ENCODE peak calls at places on chromosome 1, in five cellular contexts. B is GDM1, V is astrocyte of the hippocampus, L is stomach, T is RCC 7860. P is an unnamed sample.

GRCh38 chr1:176696109-176696508 is 233.1 kb downstream of the PAPPA2 start:
- DNase-seq in L (no peak), V (peak; percentile 16), B (no peak), T (peak; percentile 56), P (no peak)

GRCh38 chr1:231272880-231273279 is 31.9 kb downstream of the GNPAT start:
- DNase-seq in L (no peak), V (peak; percentile 26), T (no peak), B (no peak), P (no peak)

GRCh38 chr1:2132222-2133038 is 62.1 kb downstream of the FAAP20 start:
- DNase-seq in B (no peak), T (no peak), L (no peak), V (peak; percentile 75), P (no peak)

GRCh38 chr1:87330954-87331318 is 2.3 kb downstream of the LMO4 start:
- DNase-seq in L (no peak), V (no peak), B (no peak), T (no peak), P (no peak)

GRCh38 chr1:59165353-59165752 is 131.5 kb upstream of the FGGY start:
- DNase-seq in L (no peak), T (no peak), V (no peak), B (no peak), P (no peak)

GRCh38 chr1:212607206-212607923 is 1.2 kb upstream of the ATF3 start:
- DNase-seq in L (peak; percentile 43), B (no peak), V (peak; percentile 48), T (no peak), P (peak; percentile 73)

GRCh38 chr1:113946668-113947387 is 17.7 kb downstream of the HIPK1 start:
- DNase-seq in L (no peak), V (peak; percentile 19), T (no peak), B (no peak), P (no peak)

GRCh38 chr1:234893725-234894630 is 234.7 kb downstream of the TOMM20 start:
- DNase-seq in L (peak; percentile 61), B (no peak), V (peak; percentile 62), T (peak; percentile 82), P (no peak)

GRCh38 chr1:115679141-115679611 is 37.4 kb downstream of the VANGL1 start:
- DNase-seq in B (no peak), L (no peak), V (peak; percentile 90), T (peak; percentile 8), P (no peak)

GRCh38 chr1:223878598-223879325 is 33.0 kb upstream of the TP53BP2 start:
- DNase-seq in V (no peak), T (no peak), L (no peak), B (no peak), P (no peak)

GRCh38 chr1:242454262-242455051 is 70.0 kb downstream of the PLD5 start:
- DNase-seq in V (peak; percentile 62), T (peak; percentile 56), B (peak; percentile 2), L (no peak), P (no peak)

GRCh38 chr1:15959847-15960446 is 16.0 kb downstream of the ZBTB17 start:
- DNase-seq in T (no peak), B (no peak), V (no peak), L (no peak), P (no peak)

GRCh38 chr1:24351247-24351646 is 32.1 kb downstream of the GRHL3 start:
- DNase-seq in B (no peak), L (no peak), T (no peak), V (no peak), P (no peak)

GRCh38 chr1:119712342-119713038 is 756 bp downstream of the PHGDH start:
- DNase-seq in L (peak; percentile 64), B (peak; percentile 53), V (peak; percentile 89), T (no peak), P (peak; percentile 47)

GRCh38 chr1:51086496-51087271 is 15.3 kb upstream of the C1orf185 start:
- DNase-seq in T (no peak), B (no peak), V (no peak), L (no peak), P (no peak)

GRCh38 chr1:211699059-211699458 is 23.6 kb upstream of the NEK2 start:
- DNase-seq in L (no peak), B (no peak), T (no peak), V (no peak), P (no peak)

GRCh38 chr1:6913086-6913485 is 127.8 kb downstream of the CAMTA1 start:
- DNase-seq in V (no peak), B (no peak), L (no peak), T (no peak), P (no peak)

GRCh38 chr1:91889717-91890459 is 3.9 kb upstream of the TGFBR3 start:
- DNase-seq in V (peak; percentile 10), L (no peak), T (no peak), B (no peak), P (peak; percentile 57)

GRCh38 chr1:23793018-23793781 is 2.3 kb downstream of the LYPLA2 start:
- DNase-seq in L (peak; percentile 89), B (no peak), T (peak; percentile 39), V (peak; percentile 87), P (peak; percentile 81)

GRCh38 chr1:115530407-115530806 is 111.4 kb upstream of the VANGL1 start:
- DNase-seq in T (peak; percentile 53), B (no peak), L (no peak), V (no peak), P (no peak)

GRCh38 chr1:183242556-183242955 is 56.5 kb downstream of the LAMC2 start:
- DNase-seq in B (no peak), T (no peak), V (no peak), L (no peak), P (no peak)

GRCh38 chr1:7608628-7609295 is 162.3 kb upstream of the VAMP3 start:
- DNase-seq in B (no peak), L (no peak), T (peak; percentile 81), V (peak; percentile 41), P (no peak)

GRCh38 chr1:88661188-88661587 is 22.9 kb upstream of the PKN2 start:
- DNase-seq in B (no peak), L (no peak), T (no peak), V (no peak), P (no peak)

P was measured in mucosa of descending colon.